ENCODE peak calls at places on chromosomes 1 and 21, in six cellular contexts. D, X, L, O, R and J are unnamed samples.

GRCh38 chr1:244102471-244102870 is 51.4 kb downstream of the ZBTB18 start:
- DNase-seq in D (no peak), X (no peak), L (no peak), O (no peak), R (no peak), J (no peak)

GRCh38 chr1:23632479-23633160 is 59.0 kb upstream of the RPL11 start:
- DNase-seq in D (no peak), X (no peak), L (no peak), O (no peak), R (no peak), J (no peak)

GRCh38 chr1:244324176-244324883 is 127.4 kb downstream of the ADSS2 start:
- DNase-seq in D (no peak), X (no peak), L (no peak), O (peak), R (no peak), J (no peak)

GRCh38 chr1:205365945-205366463 is 9.3 kb upstream of the KLHDC8A start:
- DNase-seq in D (no peak), X (no peak), L (no peak), O (no peak), R (peak), J (peak)

GRCh38 chr21:41802684-41803083 is 35.8 kb upstream of the RIPK4 start:
- DNase-seq in D (no peak), X (peak), L (no peak), O (no peak), R (peak), J (no peak)

GRCh38 chr21:35850029-35850428 is 210.3 kb downstream of the SETD4 start:
- DNase-seq in D (no peak), X (no peak), L (no peak), O (no peak), R (no peak), J (no peak)

GRCh38 chr1:172356620-172357019 is 63.9 kb upstream of the C1orf105 start:
- DNase-seq in D (no peak), X (no peak), L (no peak), O (no peak), R (peak), J (peak)

GRCh38 chr1:205211839-205212241 is 338 bp upstream of the DSTYK start:
- DNase-seq in D (no peak), X (no peak), L (no peak), O (no peak), R (no peak), J (no peak)

GRCh38 chr1:212377644-212378043 is 37.0 kb downstream of the PACC1 start:
- DNase-seq in D (no peak), X (no peak), L (no peak), O (no peak), R (no peak), J (no peak)

GRCh38 chr1:5765997-5766913 is 226.0 kb downstream of the NPHP4 start:
- DNase-seq in D (no peak), X (no peak), L (no peak), O (no peak), R (no peak), J (no peak)

GRCh38 chr1:178341218-178341956 is 155.4 kb downstream of the CLEC20A start:
- DNase-seq in D (peak), X (peak), L (no peak), O (peak), R (peak), J (peak)

GRCh38 chr1:18157968-18158367 is 50.4 kb downstream of the IGSF21 start:
- DNase-seq in D (no peak), X (no peak), L (no peak), O (no peak), R (no peak), J (no peak)

GRCh38 chr1:213887842-213888241 is 99.9 kb upstream of the PROX1 start:
- DNase-seq in D (no peak), X (no peak), L (no peak), O (no peak), R (no peak), J (no peak)

GRCh38 chr1:208219659-208220282 is 24.4 kb downstream of the PLXNA2 start:
- DNase-seq in D (peak), X (peak), L (no peak), O (no peak), R (peak), J (no peak)

GRCh38 chr1:109446236-109446635 is 20.0 kb upstream of the PSMA5 start:
- DNase-seq in D (no peak), X (no peak), L (no peak), O (no peak), R (no peak), J (no peak)

GRCh38 chr1:41369531-41369930 is 8.3 kb downstream of the FOXO6 start:
- DNase-seq in D (no peak), X (no peak), L (no peak), O (no peak), R (no peak), J (no peak)

GRCh38 chr1:216221260-216221700 is 202.0 kb downstream of the USH2A start:
- DNase-seq in D (peak), X (no peak), L (peak), O (no peak), R (peak), J (peak)

GRCh38 chr1:150512846-150513245 is 2.7 kb upstream of the FALEC start:
- DNase-seq in D (no peak), X (no peak), L (no peak), O (no peak), R (no peak), J (no peak)

GRCh38 chr1:153771841-153772593 is 3.2 kb upstream of the SLC27A3 start:
- DNase-seq in D (no peak), X (no peak), L (no peak), O (no peak), R (peak), J (no peak)

GRCh38 chr1:9689971-9690381 is 38.4 kb downstream of the PIK3CD start:
- DNase-seq in D (no peak), X (no peak), L (no peak), O (no peak), R (no peak), J (peak)
- H3K27ac ChIP-seq in D (peak), X (peak), L (peak), O (peak), R (no peak), J (no peak)

DNA sequence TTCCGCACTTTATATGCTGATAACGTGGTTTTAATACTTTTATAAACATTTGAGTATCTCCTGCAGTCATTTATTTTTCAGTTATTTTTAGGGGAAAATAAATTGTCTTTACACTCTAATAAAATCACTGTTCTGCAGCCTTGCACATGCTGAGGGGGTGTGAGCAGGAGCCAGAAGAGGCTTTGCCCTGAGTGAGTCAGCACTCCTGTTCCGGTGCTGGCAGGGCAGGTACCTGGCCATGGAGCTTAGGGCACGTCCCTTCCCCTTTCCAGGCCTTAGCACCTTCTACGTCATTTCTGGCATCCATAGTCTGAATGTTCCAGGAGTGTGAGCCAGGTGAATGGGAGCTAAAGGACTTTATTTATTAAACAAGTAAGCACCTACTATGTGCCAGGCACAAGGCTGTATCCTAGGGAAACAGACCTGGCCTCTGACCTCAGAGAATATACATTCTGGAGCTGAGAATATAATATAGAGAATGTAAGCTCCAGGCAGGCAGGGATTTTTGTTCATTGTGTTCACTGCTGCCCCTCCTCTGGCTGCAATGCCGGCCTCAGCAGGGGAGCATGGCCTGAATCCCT is 402.9 kb downstream of the PTPRU start:
- DNase-seq in D (peak), X (no peak), L (no peak), O (no peak), R (no peak), J (no peak)
- H3K27ac ChIP-seq in D (no peak), X (no peak), L (no peak), O (no peak), R (no peak), J (no peak)

DNA sequence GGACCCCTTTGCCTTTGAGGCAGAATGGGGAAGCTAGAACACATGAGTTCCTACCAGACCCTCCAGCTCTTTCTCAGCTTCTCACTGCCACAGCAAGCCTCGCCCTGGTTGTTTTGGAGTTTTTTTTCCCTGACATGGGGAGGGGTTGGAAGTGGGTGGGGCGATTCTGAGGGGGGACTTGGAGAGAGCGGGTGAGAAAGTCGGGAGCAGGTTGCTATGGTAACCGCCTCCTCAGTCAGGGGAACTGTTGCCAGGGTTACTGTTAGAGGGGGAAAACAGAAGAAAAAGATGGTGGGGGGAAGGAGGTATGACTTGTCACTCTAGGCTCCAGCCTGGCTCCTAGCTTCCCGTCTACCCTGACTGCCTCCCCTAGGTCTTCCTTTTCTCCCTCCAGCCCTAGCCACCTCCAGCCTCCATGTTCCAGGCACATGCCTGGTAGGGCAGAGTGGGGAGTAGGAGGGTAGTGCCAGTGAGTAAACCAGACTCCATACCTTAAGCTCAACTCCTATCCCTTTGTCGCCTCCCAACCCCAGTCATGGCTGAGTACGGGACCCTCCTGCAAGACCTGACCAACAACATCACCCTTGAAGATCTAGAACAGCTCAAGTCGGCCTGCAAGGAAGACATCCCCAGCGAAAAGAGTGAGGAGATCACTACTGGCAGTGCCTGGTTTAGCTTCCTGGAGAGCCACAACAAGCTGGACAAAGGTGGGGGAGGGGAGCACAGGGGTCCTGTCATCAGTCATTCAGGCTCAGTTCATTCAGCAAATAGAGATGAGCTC is 6.0 kb downstream of the PEA15 start:
- DNase-seq in D (no peak), X (no peak), L (no peak), O (no peak), R (no peak), J (no peak)
- H3K27ac ChIP-seq in D (no peak), X (peak), L (no peak), O (no peak), R (peak), J (no peak)

DNA sequence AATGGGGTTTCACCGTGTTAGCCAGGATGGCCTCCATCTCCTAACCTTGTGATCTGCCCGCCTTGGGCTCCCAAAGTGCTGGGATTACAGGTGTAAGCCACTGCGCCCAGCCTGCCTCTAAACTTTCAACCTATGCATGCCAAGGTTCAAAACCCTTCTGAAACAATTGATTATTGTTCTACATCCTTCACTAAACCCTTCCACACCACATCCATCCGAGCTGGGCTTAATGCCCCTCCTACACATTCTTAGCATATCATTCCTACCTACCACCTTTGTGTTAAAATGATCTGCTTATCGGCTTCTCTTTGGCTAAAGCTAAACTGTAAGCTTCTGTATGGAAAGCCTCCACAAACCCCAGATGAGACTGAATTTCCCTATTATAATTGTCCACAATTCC is 40.8 kb upstream of the DOCK7 start:
- DNase-seq in D (no peak), X (no peak), L (no peak), O (no peak), R (no peak), J (no peak)
- H3K27ac ChIP-seq in D (no peak), X (no peak), L (no peak), O (no peak), R (no peak), J (no peak)

GRCh38 chr1:236997882-236998281 is 6.4 kb downstream of the MT1HL1 start:
- DNase-seq in D (no peak), X (peak), L (no peak), O (peak), R (no peak), J (no peak)

GRCh38 chr1:236994450-236994849 is 9.8 kb downstream of the MT1HL1 start:
- DNase-seq in D (no peak), X (no peak), L (no peak), O (no peak), R (no peak), J (no peak)

GRCh38 chr1:236998571-236998970 is 5.7 kb downstream of the MT1HL1 start:
- DNase-seq in D (no peak), X (no peak), L (no peak), O (no peak), R (no peak), J (no peak)

GRCh38 chr1:237000191-237000590 is 4.0 kb downstream of the MT1HL1 start:
- DNase-seq in D (no peak), X (no peak), L (no peak), O (no peak), R (no peak), J (no peak)

GRCh38 chr1:236997361-236997760 is 6.9 kb downstream of the MT1HL1 start:
- DNase-seq in D (no peak), X (peak), L (no peak), O (no peak), R (no peak), J (no peak)
- H3K27ac ChIP-seq in D (no peak), X (peak), L (no peak), O (no peak), R (no peak), J (no peak)

DNA sequence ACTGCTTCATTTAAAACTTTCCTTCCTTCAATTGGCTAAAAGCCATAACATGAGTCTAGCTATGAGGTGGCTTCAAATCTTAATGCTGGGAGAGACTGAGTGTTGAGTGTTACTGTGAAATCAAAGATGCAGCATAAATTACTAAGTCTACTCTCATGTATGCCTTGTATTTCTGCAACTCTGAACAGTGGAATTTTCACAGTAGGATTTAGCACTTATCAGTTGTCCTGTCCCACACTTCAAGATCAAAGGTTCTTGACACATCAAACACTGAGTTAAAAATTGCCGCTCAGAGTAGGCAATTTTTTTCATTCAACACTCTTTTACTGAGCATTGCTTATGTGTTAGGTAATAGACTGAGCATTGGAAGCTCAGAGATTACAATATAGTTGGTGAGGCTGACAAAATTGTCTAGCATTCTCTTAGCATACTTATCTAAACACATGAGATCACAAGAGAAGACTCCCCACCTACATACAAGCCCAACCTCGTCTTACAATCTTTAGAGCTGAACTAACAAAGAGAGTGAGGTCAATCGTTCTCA is 56.4 kb upstream of the ADORA3 start:
- DNase-seq in D (no peak), X (no peak), L (no peak), O (no peak), R (no peak), J (peak)
- H3K27ac ChIP-seq in D (no peak), X (no peak), L (no peak), O (no peak), R (no peak), J (no peak)

DNA sequence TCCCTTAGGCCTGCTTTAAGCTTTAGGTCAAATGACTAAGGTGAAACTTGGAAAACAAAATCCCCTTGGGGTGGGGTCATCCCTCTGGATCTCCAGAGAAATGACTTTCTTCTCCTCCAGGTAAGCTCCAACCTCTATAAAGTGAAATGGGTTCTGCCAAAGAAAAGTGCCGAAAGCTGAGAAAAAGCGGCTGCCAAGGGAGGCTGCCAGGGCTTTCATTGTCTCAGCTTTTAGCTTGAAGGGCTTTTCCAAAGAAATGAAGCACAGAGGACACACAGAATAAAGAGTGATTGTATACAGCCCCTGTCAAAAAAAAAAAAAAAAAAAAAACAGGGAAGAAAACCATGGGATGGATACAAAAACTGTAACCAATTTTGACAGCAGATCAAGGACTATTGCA is 126.9 kb downstream of the TGFBR3 start:
- DNase-seq in D (no peak), X (no peak), L (no peak), O (no peak), R (no peak), J (no peak)
- H3K27ac ChIP-seq in D (no peak), X (peak), L (peak), O (no peak), R (peak), J (no peak)

DNA sequence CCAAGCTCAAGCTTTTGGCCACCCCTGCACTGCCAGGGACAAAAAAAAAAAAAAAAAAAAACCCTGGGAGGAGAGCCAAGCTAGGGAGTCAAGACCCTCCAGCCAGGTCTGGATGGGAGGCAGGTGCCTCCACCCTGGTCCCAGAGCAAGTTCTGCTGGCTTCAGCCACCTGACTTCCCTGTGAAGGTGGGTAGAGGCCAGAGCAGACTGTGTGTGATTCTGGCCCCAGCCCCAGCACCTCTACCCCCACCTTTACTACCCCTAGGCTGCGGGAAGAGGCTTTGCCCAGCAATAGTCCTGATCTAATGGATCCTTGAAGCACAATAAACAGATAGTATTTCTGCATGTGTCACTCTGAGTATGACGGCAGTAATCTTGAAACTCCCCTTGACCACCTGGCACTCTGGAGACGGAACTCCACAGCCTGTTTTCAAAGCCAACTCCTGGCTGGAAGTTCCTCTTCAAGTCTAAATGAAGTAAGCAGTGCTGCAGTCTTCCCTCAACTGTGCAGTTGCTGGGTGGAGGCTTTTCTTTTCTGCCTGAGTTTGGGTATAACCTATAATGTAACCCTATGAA is 9.8 kb downstream of the PDZK1IP1 start:
- DNase-seq in D (no peak), X (no peak), L (no peak), O (no peak), R (no peak), J (no peak)
- H3K27ac ChIP-seq in D (no peak), X (no peak), L (no peak), O (no peak), R (no peak), J (no peak)